ENCODE peak calls at places on chromosomes 4 and X, in four cellular contexts. T is K562, E is GM12878, B is HepG2. N is an unnamed sample. For H3K4me1, the result is how much of the 10 kb centered on the place peaks cover.

GRCh38 chr4:148235809-148236208 is 206.4 kb downstream of the NR3C2 start:
- DNase-seq in T (no peak), B (no peak), E (no peak), N (no peak)

GRCh38 chr4:69156913-69157312 is 57.6 kb downstream of the UGT2B11 start:
- DNase-seq in E (no peak), B (peak), T (no peak), N (peak)

GRCh38 chr4:870951-871350 is 45.0 kb upstream of the CPLX1 start:
- DNase-seq in T (no peak), E (no peak), B (no peak), N (no peak)

GRCh38 chr4:145716200-145716599 is 36.3 kb downstream of the C4orf51 start:
- DNase-seq in B (no peak), E (no peak), T (no peak), N (no peak)

GRCh38 chr4:138671606-138672084 is 343.9 kb upstream of the NOCT start:
- DNase-seq in E (no peak), T (peak), B (no peak), N (no peak)

GRCh38 chr4:183170894-183171293 is 71.8 kb downstream of the WWC2 start:
- DNase-seq in B (no peak), T (no peak), E (no peak), N (no peak)

GRCh38 chr4:168586926-168587325 is 90.1 kb downstream of the PALLD start:
- DNase-seq in T (no peak), E (no peak), B (no peak), N (no peak)

GRCh38 chr4:27176400-27176799 is 315.8 kb downstream of the STIM2 start:
- DNase-seq in E (no peak), B (peak), T (no peak), N (peak)

GRCh38 chr4:56986952-56987351 is 8.3 kb downstream of the POLR2B start:
- DNase-seq in E (no peak), B (no peak), T (no peak), N (no peak)

GRCh38 chr4:143585548-143585947 is 72.0 kb downstream of the SMARCA5 start:
- DNase-seq in E (no peak), T (no peak), B (no peak), N (no peak)

GRCh38 chr4:153747406-153747805 is 12.4 kb downstream of the RNF175 start:
- DNase-seq in T (no peak), B (no peak), E (no peak), N (no peak)

GRCh38 chr4:97786306-97786920 is 356.9 kb downstream of the STPG2 start:
- DNase-seq in B (no peak), E (no peak), T (no peak), N (no peak)

GRCh38 chr4:138576684-138577083 is 334.5 kb upstream of the SLC7A11 start:
- DNase-seq in T (peak), E (no peak), B (peak), N (no peak)

GRCh38 chrX:52988985-52989917 is 30.9 kb upstream of the FAM156A start:
- DNase-seq in B (no peak), T (no peak), E (no peak), N (no peak)

DNA sequence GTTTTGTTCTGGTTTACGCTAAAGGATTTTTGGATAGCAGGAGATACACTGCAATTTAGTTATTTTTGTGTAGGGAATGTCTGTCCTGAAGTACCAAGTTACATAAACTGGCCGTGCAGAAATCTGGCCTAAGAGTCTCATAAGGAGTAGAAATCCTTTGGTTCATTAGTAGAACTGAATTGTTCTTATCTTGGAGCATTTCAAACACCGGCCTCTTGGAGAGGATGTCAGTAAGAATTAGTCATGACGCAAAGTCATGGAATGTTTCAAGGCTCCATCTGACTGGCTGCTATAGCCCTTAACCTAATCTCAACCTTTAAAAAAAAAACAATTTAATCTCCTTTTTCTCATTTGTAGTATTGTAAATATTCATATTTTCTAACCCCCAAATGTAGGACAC is 15.2 kb downstream of the PDLIM3 start:
- DNase-seq in B (no peak), T (no peak), E (no peak), N (no peak)
- H3K4me1 ChIP-seq in B (under half), T (under half), E (under half), N (under half)

GRCh38 chrX:16368696-16369095 is 201.4 kb downstream of the MAGEB17 start:
- DNase-seq in E (no peak), T (no peak), B (no peak), N (no peak)
- TF ChIP-seq ZNF274 in E (no peak), T (no peak), B (no peak), N (no peak)

DNA sequence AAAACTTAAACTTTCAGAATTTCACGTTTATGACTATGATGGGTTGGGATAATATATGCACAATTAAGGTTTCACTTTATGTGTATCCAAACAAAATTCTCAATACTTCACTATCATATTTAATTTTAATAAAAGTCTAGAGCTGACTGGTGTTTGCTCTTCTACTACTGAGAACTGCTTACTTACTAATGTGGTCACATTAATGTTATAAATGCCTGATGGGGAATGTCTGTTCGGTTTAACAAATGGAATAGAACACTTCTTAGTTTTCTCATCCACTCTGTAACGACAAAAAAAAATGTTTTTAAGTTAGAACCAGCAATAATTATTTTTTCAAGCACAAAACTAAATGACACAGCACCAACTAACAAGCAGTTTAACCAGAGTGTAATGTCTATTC is 34.3 kb downstream of the CDKL2 start:
- DNase-seq in E (no peak), T (no peak), B (no peak), N (no peak)
- TF ChIP-seq ATF2 in E (no peak), T (no peak), B (no peak), N (no peak)

DNA sequence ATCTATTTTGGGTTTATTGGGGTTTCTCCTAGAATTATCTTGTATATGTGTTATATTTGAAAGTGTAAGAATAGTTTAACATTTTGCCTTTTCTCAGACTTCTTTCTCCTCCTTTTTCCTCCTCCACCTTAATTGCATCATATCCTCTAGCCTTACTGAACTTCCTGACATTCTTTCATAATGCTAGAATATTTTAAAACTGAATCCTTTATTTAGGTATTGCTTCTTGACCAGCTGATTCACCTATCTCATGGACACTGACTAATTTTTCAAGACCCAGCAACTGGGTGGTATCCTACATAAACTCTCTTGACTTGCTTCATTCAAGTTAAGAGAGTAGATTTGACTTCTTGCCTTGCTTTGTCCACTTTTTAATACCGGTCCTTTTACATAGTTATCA is 1508.9 kb downstream of the STIM2 start:
- DNase-seq in B (no peak), E (no peak), T (no peak), N (no peak)
- H3K4me1 ChIP-seq in B (under half), E (under half), T (under half), N (under half)